ENCODE peak calls at places on chromosomes 13 and 19, in five cellular contexts. Q is neural crest cell; R is spleen; U is activated naive CD4-positive, alpha-beta T cell; M is naive thymus-derived CD8-positive, alpha-beta T cell. G is an unnamed sample.

GRCh38 chr13:47696677-47697076 is 304.4 kb downstream of the SUCLA2 start:
- DNase-seq in M (no peak), R (no peak), Q (no peak), U (no peak), G (no peak)

GRCh38 chr19:33273881-33274662 is 28.3 kb downstream of the CEBPA start:
- DNase-seq in U (no peak), Q (no peak), R (peak; percentile 65), M (no peak), G (no peak)

GRCh38 chr19:11861301-11861700 is 12.8 kb downstream of the ZNF439 start:
- DNase-seq in Q (no peak), R (no peak), U (no peak), M (no peak), G (no peak)

GRCh38 chr19:47729468-47729798 is 15.9 kb upstream of the NOP53 start:
- DNase-seq in R (no peak), Q (no peak), M (no peak), U (no peak), G (no peak)

GRCh38 chr13:34913040-34913439 is 29.0 kb upstream of the NBEA start:
- DNase-seq in U (no peak), Q (no peak), R (no peak), M (no peak), G (no peak)

GRCh38 chr19:1252818-1253513 is 4.6 kb downstream of the MIDN start:
- DNase-seq in R (peak; percentile 98), M (peak; percentile 81), Q (no peak), U (no peak), G (peak; percentile 81)

GRCh38 chr19:47228937-47229673 is 1.9 kb downstream of the BBC3 start:
- DNase-seq in U (no peak), Q (no peak), M (peak; percentile 51), R (no peak), G (no peak)

GRCh38 chr19:4660181-4660791 is 9.9 kb downstream of the MYDGF start:
- DNase-seq in M (no peak), U (no peak), R (no peak), Q (no peak), G (no peak)

GRCh38 chr13:105991622-105992254 is 543.7 kb downstream of the EFNB2 start:
- DNase-seq in R (no peak), Q (no peak), U (no peak), M (no peak), G (no peak)

GRCh38 chr13:39909634-39910033 is 254.2 kb downstream of the COG6 start:
- DNase-seq in M (no peak), R (no peak), Q (no peak), U (no peak), G (no peak)

GRCh38 chr13:27043013-27043412 is 128.6 kb downstream of the USP12 start:
- DNase-seq in Q (no peak), M (no peak), U (no peak), R (no peak), G (no peak)

GRCh38 chr19:39303373-39304184 is 7.4 kb downstream of the IFNL1 start:
- DNase-seq in Q (no peak), M (no peak), R (peak; percentile 6), U (no peak), G (no peak)

GRCh38 chr13:81745391-81745790 is 1404.5 kb upstream of the SPRY2 start:
- DNase-seq in U (no peak), Q (no peak), R (no peak), M (no peak), G (no peak)

GRCh38 chr13:75685239-75685697 is 49.1 kb downstream of the LMO7 start:
- DNase-seq in U (no peak), M (no peak), Q (no peak), R (no peak), G (no peak)

GRCh38 chr13:36919833-36920611 is at the start of gene SMAD9:
- DNase-seq in R (no peak), M (no peak), Q (peak; percentile 33), U (no peak), G (no peak)

GRCh38 chr13:34108396-34108795 is 290.4 kb downstream of the RFC3 start:
- DNase-seq in Q (no peak), U (no peak), R (no peak), M (no peak), G (no peak)

GRCh38 chr19:46755853-46756543 is 9.7 kb upstream of the STRN4 start:
- DNase-seq in M (no peak), R (no peak), Q (no peak), U (no peak), G (no peak)

GRCh38 chr19:46081928-46082727 is 41.3 kb upstream of the IGFL4 start:
- DNase-seq in Q (peak; percentile 16), R (no peak), M (peak; percentile 23), U (no peak), G (no peak)

GRCh38 chr19:30649934-30650614 is 277.9 kb downstream of the ZNF536 start:
- DNase-seq in Q (peak; percentile 55), U (no peak), M (no peak), R (no peak), G (no peak)

GRCh38 chr13:110387451-110388140 is 80.5 kb downstream of the COL4A2 start:
- DNase-seq in M (no peak), U (no peak), R (no peak), Q (no peak), G (peak; percentile 24)

GRCh38 chr13:30186644-30187431 is 120.5 kb downstream of the KATNAL1 start:
- DNase-seq in Q (no peak), M (no peak), R (no peak), U (no peak), G (no peak)

GRCh38 chr13:38262211-38262610 is 87.4 kb upstream of the UFM1 start:
- DNase-seq in R (no peak), M (no peak), U (no peak), Q (no peak), G (no peak)

GRCh38 chr19:29381353-29382203 is 144.2 kb upstream of the VSTM2B start:
- DNase-seq in M (no peak), R (no peak), U (no peak), Q (no peak), G (no peak)

GRCh38 chr13:48009298-48009697 is 8.2 kb upstream of the SUCLA2 start:
- DNase-seq in R (no peak), U (no peak), Q (no peak), M (no peak), G (no peak)

GRCh38 chr13:34543836-34544235 is 398.2 kb upstream of the NBEA start:
- DNase-seq in R (no peak), U (no peak), Q (no peak), M (no peak), G (no peak)

GRCh38 chr19:45645631-45646344 is 6.6 kb upstream of the EML2 start:
- DNase-seq in U (peak; percentile 40), Q (peak; percentile 72), M (peak; percentile 72), R (peak; percentile 92), G (peak; percentile 48)

GRCh38 chr13:49836516-49836915 is 44.0 kb upstream of the KPNA3 start:
- DNase-seq in Q (no peak), R (no peak), M (no peak), U (no peak), G (no peak)

GRCh38 chr19:51338563-51339312 is 3.2 kb downstream of the VSIG10L start:
- DNase-seq in R (peak; percentile 96), U (peak; percentile 67), Q (peak; percentile 81), M (peak; percentile 89), G (peak; percentile 83)

GRCh38 chr13:93344048-93344447 is 117.4 kb downstream of the GPC6 start:
- DNase-seq in Q (no peak), R (no peak), M (no peak), U (no peak), G (no peak)

GRCh38 chr13:20658451-20658850 is 45.0 kb upstream of the IL17D start:
- DNase-seq in Q (no peak), R (no peak), M (no peak), U (no peak), G (no peak)

G was measured in naive B cell.